ENCODE peak calls at places on chromosomes 3 and 15, in ten cellular contexts. U is A549, K is type B pancreatic cell, V is fibroblast of lung, T is IMR-90, N is stomach, D is endothelial cell, W is MM.1S, A is HCT116, B is brain microvascular endothelial cell. I is an unnamed sample.

GRCh38 chr15:98257290-98257689 is 296.8 kb downstream of the ARRDC4 start:
- DNase-seq in U (no peak), K (no peak), V (no peak), T (no peak), N (no peak), D (no peak), W (no peak), A (no peak), B (no peak), I (no peak)

GRCh38 chr3:167728176-167728575 is 6.5 kb downstream of the PDCD10 start:
- DNase-seq in U (peak), K (no peak), V (peak), T (peak), N (no peak), D (no peak), W (no peak), A (no peak), B (peak), I (no peak)

GRCh38 chr3:45972534-45973402 is 22.9 kb downstream of the FYCO1 start:
- DNase-seq in U (no peak), K (no peak), V (peak), T (peak), N (no peak), D (no peak), W (peak), A (no peak), B (peak), I (peak)

GRCh38 chr15:41716864-41717263 is 56.7 kb downstream of the MGA start:
- DNase-seq in U (no peak), K (no peak), V (no peak), T (no peak), N (no peak), D (no peak), W (no peak), A (no peak), B (no peak), I (no peak)

GRCh38 chr3:126031981-126032471 is 51.9 kb downstream of the SLC41A3 start:
- DNase-seq in U (no peak), K (peak), V (no peak), T (no peak), N (peak), D (no peak), W (no peak), A (no peak), B (no peak), I (no peak)

GRCh38 chr3:51581529-51581928 is 43.0 kb downstream of the RAD54L2 start:
- DNase-seq in U (no peak), K (no peak), V (peak), T (peak), N (no peak), D (no peak), W (no peak), A (no peak), B (peak), I (no peak)

GRCh38 chr3:186098740-186099139 is 10.1 kb downstream of the ETV5 start:
- DNase-seq in U (no peak), K (no peak), V (peak), T (no peak), N (no peak), D (no peak), W (no peak), A (no peak), B (no peak), I (no peak)

GRCh38 chr15:71804695-71805470 is 5.5 kb upstream of the NR2E3 start:
- DNase-seq in U (no peak), K (no peak), V (no peak), T (no peak), N (no peak), D (no peak), W (peak), A (no peak), B (no peak), I (no peak)

GRCh38 chr3:42063886-42064285 is 27.3 kb upstream of the TRAK1 start:
- DNase-seq in U (peak), K (no peak), V (peak), T (peak), N (no peak), D (no peak), W (no peak), A (no peak), B (peak), I (no peak)

GRCh38 chr3:65995030-65995429 is 43.7 kb downstream of the MAGI1 start:
- DNase-seq in U (no peak), K (no peak), V (peak), T (peak), N (no peak), D (no peak), W (no peak), A (peak), B (peak), I (no peak)

GRCh38 chr3:123605789-123606234 is 21.0 kb upstream of the HACD2 start:
- DNase-seq in U (peak), K (no peak), V (peak), T (no peak), N (no peak), D (no peak), W (no peak), A (peak), B (no peak), I (peak)

GRCh38 chr15:78628227-78628626 is 7.4 kb upstream of the CHRNA3 start:
- DNase-seq in U (no peak), K (no peak), V (no peak), T (no peak), N (no peak), D (no peak), W (no peak), A (no peak), B (no peak), I (no peak)

GRCh38 chr15:78630886-78631633 is 9.9 kb downstream of the CHRNB4 start:
- DNase-seq in U (no peak), K (no peak), V (no peak), T (no peak), N (peak), D (no peak), W (no peak), A (no peak), B (no peak), I (no peak)

GRCh38 chr15:78629716-78630065 is 8.9 kb upstream of the CHRNA3 start:
- DNase-seq in U (no peak), K (no peak), V (no peak), T (no peak), N (peak), D (no peak), W (no peak), A (no peak), B (no peak), I (no peak)

GRCh38 chr15:78626611-78627010 is 5.8 kb upstream of the CHRNA3 start:
- DNase-seq in U (no peak), K (no peak), V (no peak), T (no peak), N (peak), D (no peak), W (no peak), A (no peak), B (no peak), I (no peak)

GRCh38 chr15:78629031-78629715 is 8.4 kb upstream of the CHRNA3 start:
- DNase-seq in U (no peak), K (no peak), V (no peak), T (no peak), N (peak), D (no peak), W (no peak), A (no peak), B (no peak), I (no peak)
- TF ChIP-seq CTCF in U (no peak), K (no peak), V (no peak), T (no peak), N (no peak), D (no peak), W (no peak), A (no peak), B (no peak), I (no peak)

GRCh38 chr3:113912551-113913246 is 35.1 kb upstream of the ZDHHC23 start:
- DNase-seq in U (peak), K (no peak), V (peak), T (peak), N (peak), D (peak), W (peak), A (peak), B (peak), I (peak)
- TF ChIP-seq CTCF in U (peak), K (peak), V (peak), T (peak), N (peak), D (peak), W (peak), A (peak), B (peak), I (peak)

DNA sequence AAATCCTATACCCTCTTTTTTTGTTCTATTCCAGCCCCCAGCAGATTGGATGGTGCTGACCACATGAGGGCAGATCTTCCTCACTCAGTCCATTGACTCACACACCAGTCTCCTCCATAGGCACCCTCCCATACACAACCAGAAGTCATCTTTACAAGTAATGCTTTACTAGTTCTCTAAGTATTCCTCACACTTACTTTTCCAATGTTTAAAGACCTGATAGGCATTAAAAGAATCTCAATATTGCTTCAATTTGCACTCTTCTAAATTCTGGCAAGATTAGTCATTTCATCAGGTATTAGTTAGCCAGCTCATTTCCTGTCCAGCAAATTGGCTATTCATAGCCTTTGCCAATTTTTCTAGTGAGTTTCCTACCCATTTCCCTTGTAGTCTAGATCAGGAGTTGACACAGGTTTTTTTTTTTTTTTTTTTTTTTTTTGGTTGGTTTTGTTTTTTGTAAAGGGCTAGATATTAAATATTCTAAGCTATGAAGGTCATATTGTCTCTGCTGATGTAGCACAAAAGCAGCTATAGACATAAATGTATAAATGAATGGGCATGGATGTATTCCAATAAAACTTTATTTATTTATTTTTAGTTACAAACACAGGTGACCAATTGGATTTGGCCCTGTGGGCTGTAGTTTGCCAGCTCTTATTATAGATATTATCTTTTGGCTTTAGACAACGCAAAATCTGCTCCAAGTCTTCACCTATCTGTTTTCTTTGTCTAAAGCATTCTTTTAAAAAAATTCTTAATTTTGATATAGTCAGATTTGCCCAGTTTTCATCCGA is 76.1 kb downstream of the ABHD5 start:
- DNase-seq in U (no peak), K (no peak), V (peak), T (peak), N (no peak), D (no peak), W (no peak), A (no peak), B (peak), I (no peak)
- TF ChIP-seq CTCF in U (peak), K (no peak), V (no peak), T (peak), N (no peak), D (no peak), W (no peak), A (peak), B (no peak), I (no peak)

DNA sequence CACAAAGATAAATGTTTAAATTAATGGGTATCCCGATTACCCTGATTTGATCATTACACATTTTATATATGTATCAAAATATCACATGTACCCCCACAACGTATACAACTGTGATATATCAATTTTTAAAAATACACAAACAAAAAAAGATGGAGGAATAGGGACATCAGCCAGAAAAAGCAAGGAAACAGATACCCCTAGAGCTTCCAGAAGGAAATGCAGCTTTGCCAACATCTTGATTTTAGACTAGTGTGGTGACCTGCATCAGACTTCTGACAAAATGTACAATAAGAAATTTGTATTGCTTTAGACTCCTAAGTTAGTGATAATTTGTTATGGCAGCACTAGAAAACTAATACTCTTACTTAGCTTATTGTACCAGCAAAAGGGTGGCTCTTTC is 483.8 kb downstream of the TUSC7 start:
- DNase-seq in U (no peak), K (no peak), V (no peak), T (no peak), N (no peak), D (no peak), W (no peak), A (no peak), B (no peak), I (no peak)
- TF ChIP-seq CTCF in U (no peak), K (peak), V (peak), T (peak), N (no peak), D (peak), W (no peak), A (no peak), B (peak), I (no peak)

DNA sequence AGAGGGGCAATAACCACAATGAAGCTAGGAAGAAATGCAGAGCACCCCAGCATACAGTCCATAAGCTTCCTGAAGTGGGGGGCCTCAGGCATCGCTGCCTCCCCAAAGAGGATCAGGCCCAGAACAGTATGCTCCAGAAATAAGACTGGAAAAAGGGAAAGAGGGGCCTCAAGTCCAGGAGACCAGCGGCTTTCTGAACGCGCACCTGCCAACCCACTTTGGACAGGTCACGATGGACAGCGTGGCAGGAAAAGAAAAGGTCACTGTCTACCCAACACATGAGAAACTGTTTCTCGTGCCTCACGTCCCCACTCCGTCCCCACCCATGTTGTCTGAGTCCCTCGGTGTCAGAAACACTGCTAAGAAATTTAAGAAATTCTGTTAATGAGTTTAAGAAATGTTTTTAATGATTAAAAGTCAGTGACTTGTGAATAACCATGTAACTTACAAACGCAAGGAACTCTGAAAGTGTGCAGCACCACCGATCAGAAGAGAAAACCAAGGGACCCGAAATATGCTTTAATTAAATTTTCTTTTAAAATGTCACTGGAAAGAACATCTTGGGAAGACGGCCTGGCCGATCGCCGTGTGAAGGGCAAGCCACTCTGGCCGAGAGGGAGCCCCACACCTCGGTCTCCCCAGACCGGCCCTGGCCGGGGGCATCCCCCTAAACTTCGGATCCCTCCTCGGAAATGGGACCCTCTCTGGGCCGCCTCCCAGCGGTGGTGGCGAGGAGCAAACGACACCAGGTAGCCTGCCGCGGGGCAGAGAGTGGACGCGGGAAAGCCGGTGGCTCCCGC is 1.7 kb upstream of the PPARG start:
- DNase-seq in U (no peak), K (no peak), V (no peak), T (no peak), N (peak), D (peak), W (no peak), A (no peak), B (no peak), I (peak)
- TF ChIP-seq CTCF in U (no peak), K (peak), V (peak), T (no peak), N (no peak), D (no peak), W (no peak), A (no peak), B (peak), I (no peak)

GRCh38 chr3:10289785-10290355 is 2.9 kb downstream of the GHRL start:
- DNase-seq in U (no peak), K (no peak), V (no peak), T (no peak), N (no peak), D (no peak), W (no peak), A (no peak), B (no peak), I (no peak)
- TF ChIP-seq CTCF in U (no peak), K (no peak), V (no peak), T (no peak), N (no peak), D (no peak), W (no peak), A (no peak), B (no peak), I (no peak)

DNA sequence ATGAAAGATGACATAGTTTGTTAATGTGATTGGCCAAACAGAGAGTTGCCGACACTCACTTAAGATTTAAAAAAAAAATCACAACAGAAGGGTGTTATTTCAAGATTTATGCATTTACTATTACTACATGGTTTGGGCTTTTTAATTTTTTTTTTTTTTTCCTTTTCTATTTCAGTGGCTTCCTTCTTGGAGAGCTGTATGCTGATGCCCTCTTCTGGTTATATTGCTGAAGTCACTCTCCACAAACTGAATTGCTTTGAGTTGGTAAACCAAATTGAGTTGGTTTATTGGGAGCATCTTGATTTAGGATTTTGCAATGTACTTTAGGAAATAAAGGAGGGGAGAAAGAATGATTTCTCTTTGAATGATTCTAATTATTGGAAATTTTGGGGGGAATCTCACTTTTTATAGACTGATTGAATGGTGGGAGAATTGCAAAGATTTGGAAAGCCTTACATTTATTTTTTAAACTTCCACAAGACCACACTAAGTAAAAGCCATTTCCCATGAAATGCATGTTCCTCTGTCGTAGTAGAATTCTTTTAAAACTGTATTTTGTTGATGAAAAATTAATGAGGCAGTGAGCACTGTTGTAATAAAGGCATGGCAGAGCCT is 186.6 kb upstream of the FEZF2 start:
- DNase-seq in U (no peak), K (no peak), V (peak), T (peak), N (no peak), D (no peak), W (no peak), A (peak), B (peak), I (no peak)
- TF ChIP-seq CTCF in U (peak), K (peak), V (peak), T (peak), N (no peak), D (peak), W (peak), A (peak), B (peak), I (no peak)